ENCODE peak calls at places on chromosomes 5 and 9, in ten cellular contexts. W is HTR-8/SVneo; Y is fibroblast of lung; K is foreskin fibroblast; J is naive B cell; E is AG08396; R is stimulated activated CD8-positive, alpha-beta memory T cell treated with anti-CD3 and anti-CD28 coated beads, Interleukin-15, amount 100 ng/mL, for 48 hours; V is cardiac fibroblast; S is midbrain; I is LNCaP clone FGC. N is an unnamed sample.

GRCh38 chr9:127208416-127208815 is 56.2 kb upstream of the GARNL3 start:
- DNase-seq in W (no peak), Y (no peak), K (no peak), J (no peak), E (no peak), R (no peak), V (no peak), S (no peak), I (no peak), N (no peak)

GRCh38 chr5:171428168-171428658 is 8.8 kb downstream of the FGF18 start:
- DNase-seq in W (no peak), Y (no peak), K (no peak), J (no peak), E (no peak), R (no peak), V (no peak), S (no peak), I (no peak), N (no peak)

GRCh38 chr9:84941812-84942211 is 272.3 kb downstream of the NTRK2 start:
- DNase-seq in W (no peak), Y (no peak), K (no peak), J (no peak), E (no peak), R (no peak), V (no peak), S (no peak), I (no peak), N (no peak)

GRCh38 chr9:38371495-38371894 is 21.0 kb upstream of the ALDH1B1 start:
- DNase-seq in W (peak), Y (peak), K (peak), J (no peak), E (no peak), R (no peak), V (peak), S (no peak), I (peak), N (no peak)

GRCh38 chr9:137438591-137439157 is 2.5 kb downstream of the ENTPD8 start:
- DNase-seq in W (no peak), Y (no peak), K (no peak), J (no peak), E (no peak), R (no peak), V (no peak), S (no peak), I (no peak), N (no peak)

GRCh38 chr5:42811591-42812392 is at the start of gene SELENOP:
- DNase-seq in W (no peak), Y (no peak), K (peak), J (no peak), E (peak), R (no peak), V (peak), S (peak), I (peak), N (peak)

GRCh38 chr9:128122809-128123175 is 4.7 kb downstream of the PTGES2 start:
- DNase-seq in W (no peak), Y (no peak), K (no peak), J (no peak), E (no peak), R (no peak), V (no peak), S (no peak), I (no peak), N (no peak)

GRCh38 chr5:64299805-64300204 is 134.2 kb downstream of the RNF180 start:
- DNase-seq in W (no peak), Y (peak), K (peak), J (no peak), E (no peak), R (no peak), V (no peak), S (no peak), I (no peak), N (no peak)

GRCh38 chr9:73152953-73153352 is 1.3 kb downstream of the ANXA1 start:
- DNase-seq in W (no peak), Y (peak), K (peak), J (no peak), E (no peak), R (no peak), V (no peak), S (no peak), I (no peak), N (no peak)

GRCh38 chr5:15966066-15966640 is 213.4 kb downstream of the MARCHF11 start:
- DNase-seq in W (no peak), Y (peak), K (peak), J (no peak), E (no peak), R (no peak), V (no peak), S (no peak), I (no peak), N (no peak)

GRCh38 chr9:115291841-115292240 is 173.9 kb upstream of the TNC start:
- DNase-seq in W (no peak), Y (peak), K (peak), J (no peak), E (no peak), R (no peak), V (no peak), S (no peak), I (peak), N (no peak)

GRCh38 chr9:85043248-85043647 is 373.7 kb downstream of the NTRK2 start:
- DNase-seq in W (no peak), Y (no peak), K (no peak), J (no peak), E (no peak), R (no peak), V (no peak), S (no peak), I (no peak), N (no peak)

N was measured in astrocyte of the cerebellum.